ENCODE peak calls at places on chromosomes 13 and 19, in five cellular contexts. A, P, Q, M and G are unnamed samples.

GRCh38 chr19:6233827-6234511 is 45.8 kb downstream of the MLLT1 start:
- DNase-seq in A (peak), P (no peak), Q (peak), M (no peak), G (no peak)

GRCh38 chr19:798415-799075 is 1.3 kb downstream of the PTBP1 start:
- DNase-seq in A (no peak), P (peak), Q (no peak), M (no peak), G (no peak)

GRCh38 chr13:75788494-75788991 is 152.4 kb downstream of the LMO7 start:
- DNase-seq in A (no peak), P (no peak), Q (no peak), M (no peak), G (no peak)

GRCh38 chr19:5627395-5627904 is 4.6 kb downstream of the SAFB start:
- DNase-seq in A (peak), P (no peak), Q (no peak), M (no peak), G (peak)

GRCh38 chr19:913080-913748 is at the start of gene R3HDM4:
- DNase-seq in A (peak), P (no peak), Q (peak), M (no peak), G (no peak)

GRCh38 chr19:41821003-41821735 is 23.3 kb downstream of the LYPD4 start:
- DNase-seq in A (peak), P (peak), Q (peak), M (peak), G (peak)

GRCh38 chr13:45278096-45278645 is 62.8 kb downstream of the TPT1 start:
- DNase-seq in A (no peak), P (no peak), Q (no peak), M (no peak), G (no peak)

GRCh38 chr13:98033277-98034247 is 80.1 kb downstream of the IPO5 start:
- DNase-seq in A (peak), P (peak), Q (peak), M (peak), G (no peak)

GRCh38 chr19:12833747-12834417 is 497 bp downstream of the RTBDN start:
- DNase-seq in A (peak), P (no peak), Q (peak), M (no peak), G (no peak)

GRCh38 chr19:51811344-51811743 is 16.4 kb downstream of the FPR3 start:
- DNase-seq in A (no peak), P (no peak), Q (no peak), M (no peak), G (no peak)

GRCh38 chr19:18408053-18408476 is 10.6 kb upstream of the LRRC25 start:
- DNase-seq in A (peak), P (no peak), Q (peak), M (no peak), G (peak)

GRCh38 chr19:8355631-8356402 is 8.1 kb upstream of the ANGPTL4 start:
- DNase-seq in A (peak), P (peak), Q (no peak), M (peak), G (no peak)

GRCh38 chr13:25468330-25469178 is 96.8 kb downstream of the ATP8A2 start:
- DNase-seq in A (peak), P (no peak), Q (peak), M (no peak), G (no peak)
- TF ChIP-seq ZBTB33 in A (no peak), P (no peak), Q (no peak), M (no peak), G (no peak)

GRCh38 chr13:111181977-111182376 is 66.9 kb downstream of the ARHGEF7 start:
- DNase-seq in A (no peak), P (no peak), Q (no peak), M (no peak), G (no peak)
- H3K27ac ChIP-seq in A (no peak), P (no peak), Q (no peak), M (no peak), G (no peak)

GRCh38 chr19:53977991-53978731 is 13.3 kb upstream of the CACNG6 start:
- DNase-seq in A (peak), P (no peak), Q (peak), M (peak), G (no peak)
- TF ChIP-seq ZBTB33 in A (no peak), P (no peak), Q (peak), M (no peak), G (no peak)

GRCh38 chr13:103883698-103884097 is 817.5 kb upstream of the SLC10A2 start:
- DNase-seq in A (no peak), P (no peak), Q (no peak), M (no peak), G (no peak)
- H3K27ac ChIP-seq in A (no peak), P (no peak), Q (peak), M (no peak), G (no peak)

GRCh38 chr13:27857271-27857670 is 62.5 kb upstream of the PDX1 start:
- DNase-seq in A (no peak), P (no peak), Q (no peak), M (no peak), G (no peak)
- TF ChIP-seq ZBTB33 in A (no peak), P (no peak), Q (no peak), M (no peak), G (no peak)

DNA sequence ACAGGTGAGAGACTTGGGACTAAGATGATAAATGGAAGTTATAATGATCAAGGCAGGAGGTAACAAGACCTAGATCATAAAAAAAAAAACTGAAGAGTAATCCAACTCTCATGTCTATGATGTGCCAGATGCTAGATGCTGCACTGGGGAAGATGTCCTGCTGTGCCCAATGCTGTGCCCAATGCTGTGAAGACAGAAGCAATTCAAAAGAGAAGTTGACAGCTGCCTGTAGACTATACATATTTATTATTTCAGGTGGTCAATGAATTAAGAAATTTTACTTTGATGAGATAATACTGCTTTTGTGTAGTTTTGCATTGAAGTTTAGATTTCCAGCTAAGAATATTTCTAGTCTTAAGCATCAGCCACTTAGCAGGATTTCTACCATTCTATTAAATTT is 21.5 kb downstream of the VWA8 start:
- DNase-seq in A (no peak), P (no peak), Q (no peak), M (no peak), G (no peak)
- H3K27ac ChIP-seq in A (no peak), P (no peak), Q (no peak), M (no peak), G (no peak)

DNA sequence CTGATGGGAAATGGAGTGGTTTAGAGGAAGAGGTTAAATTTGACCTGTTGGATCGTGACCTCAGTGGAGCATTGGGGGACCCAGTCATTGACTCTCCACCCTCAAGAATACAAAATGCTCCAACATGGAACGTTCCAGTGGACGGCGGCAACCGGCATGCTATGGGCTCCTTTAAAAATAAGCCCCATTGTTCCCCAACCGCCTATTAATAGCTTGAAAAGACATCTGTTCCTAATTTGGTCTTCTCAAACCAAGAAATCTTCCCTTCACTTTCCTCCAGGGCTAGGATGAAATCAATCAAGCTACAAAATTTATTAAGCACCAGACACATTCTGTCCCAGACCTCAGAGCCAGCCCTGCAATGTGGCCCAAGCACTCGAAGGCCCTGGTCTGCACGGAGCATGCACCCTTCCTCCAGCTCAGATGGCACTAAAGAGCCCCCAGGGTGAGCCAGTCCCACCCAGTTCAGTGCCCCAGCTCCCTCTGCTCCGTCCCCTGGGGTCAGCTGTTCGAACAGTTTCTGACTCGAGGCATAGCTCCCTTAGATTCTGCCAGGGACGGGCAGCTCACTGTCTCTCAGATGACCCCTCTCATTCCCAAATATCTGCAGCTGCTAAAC is 22.5 kb upstream of the VSTM2B start:
- DNase-seq in A (no peak), P (no peak), Q (no peak), M (no peak), G (no peak)
- TF ChIP-seq ZBTB33 in A (no peak), P (no peak), Q (no peak), M (no peak), G (no peak)

GRCh38 chr13:24625870-24626419 is 54.3 kb upstream of the ATP12A start:
- DNase-seq in A (no peak), P (no peak), Q (no peak), M (no peak), G (no peak)
- H3K27ac ChIP-seq in A (no peak), P (no peak), Q (no peak), M (no peak), G (peak)

GRCh38 chr13:77985866-77986636 is 67.4 kb upstream of the EDNRB start:
- DNase-seq in A (no peak), P (no peak), Q (no peak), M (no peak), G (no peak)

GRCh38 chr13:77979721-77980377 is 61.2 kb upstream of the EDNRB start:
- DNase-seq in A (no peak), P (no peak), Q (no peak), M (no peak), G (no peak)

GRCh38 chr13:77981191-77981925 is 62.7 kb upstream of the EDNRB start:
- DNase-seq in A (no peak), P (no peak), Q (no peak), M (no peak), G (no peak)

GRCh38 chr13:77975358-77976042 is 56.9 kb upstream of the EDNRB start:
- DNase-seq in A (no peak), P (no peak), Q (no peak), M (no peak), G (no peak)

DNA sequence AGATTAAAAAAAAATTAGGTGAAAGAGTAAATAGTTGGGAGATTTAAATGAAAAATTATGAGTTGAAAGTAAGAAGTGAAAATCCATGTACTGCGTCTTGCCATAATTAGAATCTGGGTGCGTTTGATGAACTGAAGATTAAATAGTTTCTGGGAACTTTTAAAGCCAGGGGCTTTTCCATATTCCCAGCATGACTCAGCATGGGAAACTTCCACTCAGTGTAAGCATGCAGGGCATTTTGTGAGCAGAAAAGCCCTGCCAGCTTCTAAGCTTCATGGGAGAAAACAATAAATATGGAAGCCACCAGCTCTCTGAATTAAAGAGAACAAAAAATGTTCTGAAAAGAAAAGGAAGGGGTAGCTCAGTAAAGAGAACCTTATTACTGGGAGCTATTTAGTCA is 62.0 kb upstream of the EDNRB start:
- DNase-seq in A (no peak), P (no peak), Q (no peak), M (no peak), G (no peak)
- TF ChIP-seq ZBTB33 in A (no peak), P (no peak), Q (no peak), M (no peak), G (no peak)